ENCODE peak calls at places on chromosomes 1 and 21, in eight cellular contexts. O, I, X, W, E, U, G and C are unnamed samples.

GRCh38 chr1:13539683-13540082 is 25.9 kb upstream of the LRRC38 start:
- DNase-seq in W (no peak), G (no peak), I (no peak), E (no peak), O (no peak), U (no peak), X (no peak), C (no peak)

GRCh38 chr1:33099290-33100118 is 18.6 kb downstream of the AZIN2 start:
- DNase-seq in O (peak), E (peak), G (peak), U (peak), W (peak), I (peak), X (peak), C (peak)

GRCh38 chr1:30908446-30908885 is at the start of gene SDC3:
- DNase-seq in G (peak), E (no peak), U (no peak), I (no peak), O (peak), W (no peak), X (peak), C (no peak)

GRCh38 chr1:47194314-47194713 is 4.5 kb upstream of the PDZK1IP1 start:
- DNase-seq in W (no peak), O (no peak), G (no peak), X (no peak), E (no peak), U (no peak), I (no peak), C (no peak)

GRCh38 chr1:54998677-54999076 is at the start of gene BSND:
- DNase-seq in X (no peak), I (no peak), W (no peak), U (no peak), O (no peak), E (peak), G (peak), C (no peak)

GRCh38 chr1:169698976-169699375 is 12.4 kb downstream of the SELL start:
- DNase-seq in O (no peak), G (no peak), W (no peak), I (no peak), X (no peak), U (no peak), E (peak), C (no peak)

GRCh38 chr21:40373760-40374159 is 473.2 kb downstream of the DSCAM start:
- DNase-seq in O (no peak), U (no peak), X (peak), W (no peak), I (no peak), G (no peak), E (no peak), C (no peak)

GRCh38 chr1:25462732-25463131 is 32.0 kb downstream of the MACO1 start:
- DNase-seq in X (no peak), U (no peak), O (no peak), W (no peak), E (no peak), I (no peak), G (no peak), C (no peak)

GRCh38 chr1:17011439-17012307 is at the start of gene ATP13A2:
- DNase-seq in U (no peak), I (no peak), W (peak), G (peak), O (peak), X (peak), E (peak), C (no peak)

GRCh38 chr21:37207441-37208009 is 59.6 kb downstream of the VPS26C start:
- DNase-seq in X (peak), W (no peak), I (no peak), E (peak), U (no peak), G (no peak), O (peak), C (no peak)

GRCh38 chr21:38758815-38759214 is 46.9 kb upstream of the ETS2 start:
- DNase-seq in U (no peak), W (no peak), E (no peak), G (no peak), O (peak), X (peak), I (no peak), C (no peak)

GRCh38 chr1:44405041-44405803 is at the start of gene RNF220:
- DNase-seq in G (peak), E (peak), O (peak), U (no peak), W (no peak), I (peak), X (peak), C (peak)

GRCh38 chr21:37455504-37455911 is 88.9 kb downstream of the DYRK1A start:
- DNase-seq in I (no peak), W (no peak), U (no peak), X (no peak), G (no peak), O (no peak), E (peak), C (no peak)

GRCh38 chr1:75548721-75549480 is 62.0 kb downstream of the SLC44A5 start:
- DNase-seq in X (peak), U (no peak), G (no peak), W (no peak), O (no peak), I (no peak), E (no peak), C (no peak)

DNA sequence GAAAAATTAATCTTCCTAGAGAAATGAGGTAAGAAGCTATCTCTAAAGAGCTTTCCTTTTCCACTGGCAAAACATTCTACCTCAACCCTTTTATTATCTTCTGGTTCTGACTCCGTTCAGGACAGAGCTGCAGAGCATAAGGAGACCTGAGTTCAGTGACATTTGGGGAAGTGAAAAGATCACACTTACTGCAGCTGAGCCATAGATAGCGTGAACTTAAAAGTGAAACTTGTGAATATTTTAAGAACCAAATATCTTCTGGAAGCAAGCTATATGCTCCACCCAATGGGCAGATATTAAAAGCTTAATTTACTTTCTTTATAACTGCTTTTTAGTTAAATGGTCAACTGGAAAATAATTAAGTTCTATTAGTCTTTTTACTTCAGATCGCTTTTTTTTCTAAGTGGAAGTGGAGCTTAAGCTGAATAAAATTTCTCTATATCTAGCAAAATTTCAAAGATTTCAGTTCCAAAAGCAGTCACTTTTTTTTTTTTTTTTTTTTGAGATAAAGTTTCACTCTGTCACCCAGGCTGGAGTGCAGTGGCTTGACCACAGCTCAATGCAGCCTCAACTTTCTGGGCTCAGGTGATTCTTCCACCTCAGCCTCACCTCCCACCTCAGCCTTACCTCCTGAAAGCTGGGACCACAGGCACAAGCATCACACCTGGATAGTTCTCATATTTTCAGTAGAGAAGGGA is 11.9 kb downstream of the PTPN22 start:
- DNase-seq in E (peak), G (no peak), I (no peak), U (no peak), W (peak), X (no peak), O (no peak), C (no peak)
- H3K4me3 ChIP-seq in E (peak), G (no peak), I (no peak), U (no peak), W (peak), X (no peak), O (no peak), C (no peak)

DNA sequence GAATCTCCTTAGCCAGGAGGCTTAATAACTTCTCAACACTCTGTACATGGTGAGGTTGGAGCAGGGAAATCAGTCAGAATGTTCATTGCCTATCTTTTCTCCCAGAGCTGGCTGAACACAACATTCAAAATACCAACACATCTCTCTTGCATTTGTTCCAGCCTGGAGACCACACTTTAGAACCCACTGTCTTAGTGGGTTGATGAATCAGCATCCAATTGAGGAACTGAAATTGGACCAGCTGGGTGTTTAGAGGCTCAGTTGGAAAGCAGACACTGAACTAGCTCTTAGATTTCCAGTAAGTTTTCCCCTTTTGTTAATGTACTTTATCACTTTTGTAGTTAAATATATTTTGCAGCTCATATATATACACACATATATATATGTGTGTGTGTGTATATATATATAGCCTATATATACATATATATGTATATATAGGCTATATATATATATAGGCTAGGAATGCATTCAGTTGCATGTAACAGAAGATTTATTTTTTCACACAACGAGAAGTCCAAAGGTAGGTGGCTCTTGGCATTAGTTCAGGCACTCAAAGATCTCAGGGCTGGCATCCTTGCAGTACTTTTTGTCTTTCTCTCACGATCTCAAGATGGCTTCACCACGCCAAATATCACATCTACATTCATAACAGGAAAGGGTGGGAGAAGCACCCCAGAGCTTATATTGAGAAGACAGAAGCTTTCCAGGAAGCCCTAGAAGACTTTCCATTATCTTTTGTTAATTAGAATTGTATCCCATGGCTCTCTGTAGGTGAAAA is 35.0 kb upstream of the HUNK start:
- DNase-seq in W (peak), U (no peak), I (no peak), X (no peak), O (no peak), E (peak), G (no peak), C (no peak)
- H3K4me3 ChIP-seq in W (no peak), U (no peak), I (no peak), X (no peak), O (no peak), E (no peak), G (no peak), C (no peak)

GRCh38 chr21:36005879-36006400 is 54.4 kb downstream of the SETD4 start:
- DNase-seq in W (no peak), E (no peak), O (no peak), U (no peak), G (no peak), I (no peak), X (no peak), C (no peak)
- H3K4me3 ChIP-seq in W (no peak), E (no peak), O (no peak), U (no peak), G (no peak), I (no peak), X (peak), C (no peak)

GRCh38 chr1:21324368-21325137 is 34.3 kb upstream of the ECE1 start:
- DNase-seq in O (peak), I (no peak), W (peak), X (peak), G (peak), E (peak), U (peak), C (peak)
- H3K4me3 ChIP-seq in O (peak), I (peak), W (peak), X (no peak), G (no peak), E (no peak), U (no peak), C (no peak)

GRCh38 chr1:23980006-23980724 is at the start of gene SRSF10:
- DNase-seq in W (peak), E (peak), U (peak), X (peak), G (peak), O (peak), I (peak), C (peak)

GRCh38 chr1:23977854-23978191 is 2.3 kb downstream of the SRSF10 start:
- DNase-seq in E (no peak), I (no peak), U (no peak), O (no peak), W (no peak), G (no peak), X (peak), C (no peak)

GRCh38 chr1:23978825-23979224 is 1.3 kb downstream of the SRSF10 start:
- DNase-seq in G (no peak), I (no peak), E (no peak), O (no peak), W (no peak), X (no peak), U (no peak), C (no peak)

GRCh38 chr1:23979387-23980005 is 631 bp downstream of the SRSF10 start:
- DNase-seq in E (no peak), I (no peak), U (no peak), X (no peak), O (no peak), G (no peak), W (no peak), C (no peak)

GRCh38 chr1:23977187-23977853 is 2.8 kb downstream of the SRSF10 start:
- DNase-seq in U (no peak), G (no peak), I (no peak), E (no peak), W (peak), X (no peak), O (no peak), C (no peak)
- H3K4me3 ChIP-seq in U (no peak), G (no peak), I (peak), E (peak), W (peak), X (peak), O (peak), C (no peak)

GRCh38 chr1:211643324-211644212 is 31.9 kb downstream of the NEK2 start:
- DNase-seq in W (peak), E (no peak), O (no peak), G (peak), U (no peak), I (no peak), X (peak), C (no peak)

GRCh38 chr1:211639500-211640361 is 35.7 kb downstream of the NEK2 start:
- DNase-seq in I (peak), O (peak), W (no peak), G (no peak), E (no peak), U (peak), X (peak), C (peak)

GRCh38 chr1:211644653-211645052 is 30.8 kb downstream of the NEK2 start:
- DNase-seq in U (no peak), E (no peak), W (no peak), I (no peak), G (no peak), O (no peak), X (no peak), C (no peak)

GRCh38 chr1:211641942-211642341 is 33.5 kb downstream of the NEK2 start:
- DNase-seq in X (no peak), U (no peak), E (no peak), O (no peak), W (no peak), I (no peak), G (no peak), C (no peak)

GRCh38 chr1:211642870-211643269 is 32.6 kb downstream of the NEK2 start:
- DNase-seq in U (no peak), G (no peak), I (no peak), E (no peak), O (no peak), X (no peak), W (no peak), C (no peak)
- H3K4me3 ChIP-seq in U (no peak), G (no peak), I (no peak), E (no peak), O (no peak), X (no peak), W (no peak), C (no peak)

GRCh38 chr1:167722870-167723251 is 1.1 kb downstream of the MPZL1 start:
- DNase-seq in U (no peak), X (no peak), E (no peak), G (no peak), O (no peak), I (no peak), W (no peak), C (no peak)

GRCh38 chr1:167721617-167722151 is at the start of gene MPZL1:
- DNase-seq in W (peak), E (peak), G (peak), O (peak), I (peak), X (peak), U (peak), C (peak)

GRCh38 chr1:167726038-167726437 is 4.3 kb downstream of the MPZL1 start:
- DNase-seq in W (no peak), G (no peak), O (no peak), U (no peak), E (no peak), X (no peak), I (no peak), C (no peak)

GRCh38 chr1:167722152-167722869 is 529 bp downstream of the MPZL1 start:
- DNase-seq in X (peak), O (peak), I (no peak), U (no peak), W (peak), G (no peak), E (no peak), C (no peak)

GRCh38 chr1:167723707-167724323 is 2.0 kb downstream of the MPZL1 start:
- DNase-seq in X (no peak), I (no peak), U (no peak), O (no peak), W (peak), G (no peak), E (no peak), C (no peak)
- H3K4me3 ChIP-seq in X (peak), I (peak), U (peak), O (peak), W (peak), G (peak), E (peak), C (peak)

DNA sequence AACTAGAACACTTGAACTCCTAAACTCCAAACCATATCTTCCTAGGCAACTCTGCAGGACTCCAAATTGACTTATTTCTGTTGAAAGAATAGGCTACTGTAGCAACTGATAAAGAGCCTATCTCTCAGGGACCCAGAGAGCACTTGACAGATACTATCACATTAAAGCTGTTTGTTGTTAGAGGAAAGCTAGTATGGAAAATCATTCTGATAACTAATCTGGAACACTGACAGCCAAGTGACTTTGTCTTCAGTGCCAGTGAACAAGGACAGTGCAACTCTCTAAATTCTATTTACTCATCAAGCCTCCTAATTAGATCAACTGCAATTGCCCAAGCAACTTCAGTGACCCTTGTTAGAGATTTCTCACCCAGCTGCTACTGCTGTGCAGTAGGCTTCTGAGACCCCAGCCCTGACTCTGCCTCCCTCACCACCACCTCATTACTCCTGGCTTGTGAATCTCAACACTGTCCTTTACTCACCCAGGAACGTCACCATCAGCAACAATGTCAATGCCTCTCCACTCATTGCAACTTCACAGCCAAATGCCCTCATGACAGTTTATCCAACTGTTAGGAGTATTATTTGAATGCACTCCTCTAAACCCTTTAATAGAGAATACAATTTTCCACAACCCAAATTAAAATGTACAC is 7.4 kb upstream of the RGS13 start:
- DNase-seq in E (no peak), I (no peak), X (no peak), U (no peak), W (no peak), O (no peak), G (no peak), C (no peak)
- H3K4me3 ChIP-seq in E (no peak), I (no peak), X (no peak), U (no peak), W (peak), O (no peak), G (no peak), C (no peak)

GRCh38 chr1:180352021-180352420 is 122.0 kb downstream of the LHX4 start:
- DNase-seq in U (no peak), O (no peak), E (no peak), W (no peak), G (no peak), I (no peak), X (no peak), C (no peak)
- H3K4me3 ChIP-seq in U (no peak), O (no peak), E (no peak), W (no peak), G (no peak), I (no peak), X (no peak), C (no peak)

GRCh38 chr1:932776-933602 is 9.3 kb downstream of the SAMD11 start:
- DNase-seq in G (no peak), W (no peak), U (no peak), X (no peak), O (no peak), I (no peak), E (no peak), C (no peak)
- H3K4me3 ChIP-seq in G (no peak), W (no peak), U (no peak), X (no peak), O (no peak), I (no peak), E (no peak), C (no peak)